ENCODE peak calls at places on chromosomes 1 and 21, in nine cellular contexts. One of them, this sample, is unnamed.

GRCh38 chr1:236534164-236534651 is 10.4 kb downstream of the LGALS8 start:
- DNase-seq in fibroblast of mammary gland: peak
- DNase-seq in AG04449: no peak
- DNase-seq in hepatocyte: no peak
- DNase-seq in spleen: no peak
- DNase-seq in IMR-90: peak
- DNase-seq in cardiac fibroblast: peak
- DNase-seq in small intestine: no peak
- DNase-seq in SK-N-SH: no peak
- DNase-seq in this sample: peak

GRCh38 chr1:227077783-227078182 is 137.7 kb downstream of the COQ8A start:
- DNase-seq in fibroblast of mammary gland: no peak
- DNase-seq in AG04449: no peak
- DNase-seq in hepatocyte: no peak
- DNase-seq in spleen: no peak
- DNase-seq in IMR-90: no peak
- DNase-seq in cardiac fibroblast: no peak
- DNase-seq in small intestine: no peak
- DNase-seq in SK-N-SH: no peak
- DNase-seq in this sample: no peak

GRCh38 chr1:28123461-28123961 is 35.1 kb upstream of the EYA3 start:
- DNase-seq in fibroblast of mammary gland: peak
- DNase-seq in AG04449: no peak
- DNase-seq in hepatocyte: no peak
- DNase-seq in spleen: no peak
- DNase-seq in IMR-90: peak
- DNase-seq in cardiac fibroblast: peak
- DNase-seq in small intestine: no peak
- DNase-seq in SK-N-SH: no peak
- DNase-seq in this sample: peak

GRCh38 chr1:202848191-202848542 is 37.4 kb downstream of the PCAT6 start:
- DNase-seq in fibroblast of mammary gland: no peak
- DNase-seq in AG04449: no peak
- DNase-seq in hepatocyte: no peak
- DNase-seq in spleen: no peak
- DNase-seq in IMR-90: peak
- DNase-seq in cardiac fibroblast: no peak
- DNase-seq in small intestine: no peak
- DNase-seq in SK-N-SH: no peak
- DNase-seq in this sample: peak

GRCh38 chr1:165828103-165828558 is 717 bp downstream of the UCK2 start:
- DNase-seq in fibroblast of mammary gland: peak
- DNase-seq in AG04449: no peak
- DNase-seq in hepatocyte: peak
- DNase-seq in spleen: peak
- DNase-seq in IMR-90: peak
- DNase-seq in cardiac fibroblast: peak
- DNase-seq in small intestine: peak
- DNase-seq in SK-N-SH: peak
- DNase-seq in this sample: peak

GRCh38 chr1:154157520-154158306 is 2.8 kb upstream of the NUP210L start:
- DNase-seq in fibroblast of mammary gland: peak
- DNase-seq in AG04449: no peak
- DNase-seq in hepatocyte: peak
- DNase-seq in spleen: no peak
- DNase-seq in IMR-90: peak
- DNase-seq in cardiac fibroblast: peak
- DNase-seq in small intestine: peak
- DNase-seq in SK-N-SH: no peak
- DNase-seq in this sample: peak

GRCh38 chr1:175297291-175297690 is 104.7 kb upstream of the KIAA0040 start:
- DNase-seq in fibroblast of mammary gland: no peak
- DNase-seq in AG04449: no peak
- DNase-seq in hepatocyte: no peak
- DNase-seq in spleen: no peak
- DNase-seq in IMR-90: no peak
- DNase-seq in cardiac fibroblast: no peak
- DNase-seq in small intestine: no peak
- DNase-seq in SK-N-SH: no peak
- DNase-seq in this sample: no peak

GRCh38 chr1:111506561-111506960 is 3.1 kb upstream of the ADORA3 start:
- DNase-seq in fibroblast of mammary gland: no peak
- DNase-seq in AG04449: no peak
- DNase-seq in hepatocyte: no peak
- DNase-seq in spleen: no peak
- DNase-seq in IMR-90: no peak
- DNase-seq in cardiac fibroblast: no peak
- DNase-seq in small intestine: no peak
- DNase-seq in SK-N-SH: no peak
- DNase-seq in this sample: no peak

GRCh38 chr21:31554511-31555022 is 104.9 kb upstream of the SOD1 start:
- DNase-seq in fibroblast of mammary gland: peak
- DNase-seq in AG04449: no peak
- DNase-seq in hepatocyte: no peak
- DNase-seq in spleen: no peak
- DNase-seq in IMR-90: peak
- DNase-seq in cardiac fibroblast: peak
- DNase-seq in small intestine: no peak
- DNase-seq in SK-N-SH: no peak
- DNase-seq in this sample: peak

GRCh38 chr1:210527091-210527490 is 198.4 kb downstream of the HHAT start:
- DNase-seq in fibroblast of mammary gland: no peak
- DNase-seq in AG04449: no peak
- DNase-seq in hepatocyte: no peak
- DNase-seq in spleen: no peak
- DNase-seq in IMR-90: peak
- DNase-seq in cardiac fibroblast: no peak
- DNase-seq in small intestine: no peak
- DNase-seq in SK-N-SH: no peak
- DNase-seq in this sample: no peak

GRCh38 chr1:116763787-116764465 is 9.7 kb downstream of the CD2 start:
- DNase-seq in fibroblast of mammary gland: peak
- DNase-seq in AG04449: no peak
- DNase-seq in hepatocyte: peak
- DNase-seq in spleen: peak
- DNase-seq in IMR-90: no peak
- DNase-seq in cardiac fibroblast: peak
- DNase-seq in small intestine: peak
- DNase-seq in SK-N-SH: peak
- DNase-seq in this sample: no peak

GRCh38 chr21:34279883-34280282 is 83.9 kb upstream of the KCNE2 start:
- DNase-seq in fibroblast of mammary gland: no peak
- DNase-seq in AG04449: no peak
- DNase-seq in hepatocyte: no peak
- DNase-seq in spleen: no peak
- DNase-seq in IMR-90: no peak
- DNase-seq in cardiac fibroblast: no peak
- DNase-seq in small intestine: no peak
- DNase-seq in SK-N-SH: no peak
- DNase-seq in this sample: no peak

GRCh38 chr21:34280389-34280795 is 83.4 kb upstream of the KCNE2 start:
- DNase-seq in fibroblast of mammary gland: peak
- DNase-seq in AG04449: no peak
- DNase-seq in hepatocyte: peak
- DNase-seq in spleen: no peak
- DNase-seq in IMR-90: no peak
- DNase-seq in cardiac fibroblast: peak
- DNase-seq in small intestine: no peak
- DNase-seq in SK-N-SH: no peak
- DNase-seq in this sample: peak

GRCh38 chr21:34280987-34281386 is 82.8 kb upstream of the KCNE2 start:
- DNase-seq in fibroblast of mammary gland: peak
- DNase-seq in AG04449: no peak
- DNase-seq in hepatocyte: no peak
- DNase-seq in spleen: no peak
- DNase-seq in IMR-90: no peak
- DNase-seq in cardiac fibroblast: no peak
- DNase-seq in small intestine: no peak
- DNase-seq in SK-N-SH: no peak
- DNase-seq in this sample: no peak

GRCh38 chr21:34278451-34278850 is 85.4 kb upstream of the KCNE2 start:
- DNase-seq in fibroblast of mammary gland: no peak
- DNase-seq in AG04449: no peak
- DNase-seq in hepatocyte: no peak
- DNase-seq in spleen: no peak
- DNase-seq in IMR-90: no peak
- DNase-seq in cardiac fibroblast: no peak
- DNase-seq in small intestine: no peak
- DNase-seq in SK-N-SH: no peak
- DNase-seq in this sample: no peak

DNA sequence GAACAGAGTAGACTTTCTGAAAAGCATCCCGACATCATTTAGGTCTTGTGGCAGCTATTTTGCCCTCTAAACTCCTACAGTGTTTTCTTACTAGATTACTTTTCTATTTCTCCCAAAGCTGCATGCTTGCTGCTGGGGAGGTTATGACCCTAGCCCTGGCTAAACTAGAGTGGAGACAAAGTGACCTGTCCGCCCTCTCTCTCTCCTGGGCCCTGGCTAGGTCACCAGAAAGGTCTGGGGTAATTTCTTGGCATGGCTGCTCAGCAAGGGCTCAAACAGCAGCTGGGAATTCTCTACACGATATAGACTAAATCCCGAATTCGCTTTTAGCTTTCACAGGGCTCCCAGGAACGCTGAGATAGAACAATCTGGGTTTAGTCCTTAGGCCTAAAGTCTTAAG is 84.5 kb upstream of the KCNE2 start:
- DNase-seq in fibroblast of mammary gland: no peak
- DNase-seq in AG04449: no peak
- DNase-seq in hepatocyte: no peak
- DNase-seq in spleen: no peak
- DNase-seq in IMR-90: no peak
- DNase-seq in cardiac fibroblast: no peak
- DNase-seq in small intestine: no peak
- DNase-seq in SK-N-SH: no peak
- DNase-seq in this sample: no peak
- H3K4me3 ChIP-seq in fibroblast of mammary gland: no peak
- H3K4me3 ChIP-seq in AG04449: no peak
- H3K4me3 ChIP-seq in hepatocyte: no peak
- H3K4me3 ChIP-seq in spleen: no peak
- H3K4me3 ChIP-seq in IMR-90: no peak
- H3K4me3 ChIP-seq in cardiac fibroblast: no peak
- H3K4me3 ChIP-seq in small intestine: no peak
- H3K4me3 ChIP-seq in SK-N-SH: no peak
- H3K4me3 ChIP-seq in this sample: no peak

GRCh38 chr1:211830330-211831142 is at the start of gene LPGAT1:
- DNase-seq in fibroblast of mammary gland: peak
- DNase-seq in AG04449: no peak
- DNase-seq in hepatocyte: peak
- DNase-seq in spleen: peak
- DNase-seq in IMR-90: peak
- DNase-seq in cardiac fibroblast: peak
- DNase-seq in small intestine: peak
- DNase-seq in SK-N-SH: peak
- DNase-seq in this sample: peak

GRCh38 chr1:211830055-211830329 is 571 bp downstream of the LPGAT1 start:
- DNase-seq in fibroblast of mammary gland: no peak
- DNase-seq in AG04449: no peak
- DNase-seq in hepatocyte: no peak
- DNase-seq in spleen: no peak
- DNase-seq in IMR-90: no peak
- DNase-seq in cardiac fibroblast: peak
- DNase-seq in small intestine: no peak
- DNase-seq in SK-N-SH: no peak
- DNase-seq in this sample: no peak

GRCh38 chr1:211829343-211830054 is 1.1 kb downstream of the LPGAT1 start:
- DNase-seq in fibroblast of mammary gland: no peak
- DNase-seq in AG04449: no peak
- DNase-seq in hepatocyte: peak
- DNase-seq in spleen: peak
- DNase-seq in IMR-90: no peak
- DNase-seq in cardiac fibroblast: peak
- DNase-seq in small intestine: peak
- DNase-seq in SK-N-SH: peak
- DNase-seq in this sample: no peak

GRCh38 chr1:211825990-211826389 is 4.6 kb downstream of the LPGAT1 start:
- DNase-seq in fibroblast of mammary gland: peak
- DNase-seq in AG04449: peak
- DNase-seq in hepatocyte: no peak
- DNase-seq in spleen: no peak
- DNase-seq in IMR-90: peak
- DNase-seq in cardiac fibroblast: peak
- DNase-seq in small intestine: no peak
- DNase-seq in SK-N-SH: no peak
- DNase-seq in this sample: peak

GRCh38 chr1:211828584-211829342 is 1.8 kb downstream of the LPGAT1 start:
- DNase-seq in fibroblast of mammary gland: no peak
- DNase-seq in AG04449: no peak
- DNase-seq in hepatocyte: peak
- DNase-seq in spleen: no peak
- DNase-seq in IMR-90: peak
- DNase-seq in cardiac fibroblast: peak
- DNase-seq in small intestine: no peak
- DNase-seq in SK-N-SH: no peak
- DNase-seq in this sample: no peak
- H3K4me3 ChIP-seq in fibroblast of mammary gland: peak
- H3K4me3 ChIP-seq in AG04449: peak
- H3K4me3 ChIP-seq in hepatocyte: peak
- H3K4me3 ChIP-seq in spleen: peak
- H3K4me3 ChIP-seq in IMR-90: no peak
- H3K4me3 ChIP-seq in cardiac fibroblast: no peak
- H3K4me3 ChIP-seq in small intestine: peak
- H3K4me3 ChIP-seq in SK-N-SH: peak
- H3K4me3 ChIP-seq in this sample: peak

DNA sequence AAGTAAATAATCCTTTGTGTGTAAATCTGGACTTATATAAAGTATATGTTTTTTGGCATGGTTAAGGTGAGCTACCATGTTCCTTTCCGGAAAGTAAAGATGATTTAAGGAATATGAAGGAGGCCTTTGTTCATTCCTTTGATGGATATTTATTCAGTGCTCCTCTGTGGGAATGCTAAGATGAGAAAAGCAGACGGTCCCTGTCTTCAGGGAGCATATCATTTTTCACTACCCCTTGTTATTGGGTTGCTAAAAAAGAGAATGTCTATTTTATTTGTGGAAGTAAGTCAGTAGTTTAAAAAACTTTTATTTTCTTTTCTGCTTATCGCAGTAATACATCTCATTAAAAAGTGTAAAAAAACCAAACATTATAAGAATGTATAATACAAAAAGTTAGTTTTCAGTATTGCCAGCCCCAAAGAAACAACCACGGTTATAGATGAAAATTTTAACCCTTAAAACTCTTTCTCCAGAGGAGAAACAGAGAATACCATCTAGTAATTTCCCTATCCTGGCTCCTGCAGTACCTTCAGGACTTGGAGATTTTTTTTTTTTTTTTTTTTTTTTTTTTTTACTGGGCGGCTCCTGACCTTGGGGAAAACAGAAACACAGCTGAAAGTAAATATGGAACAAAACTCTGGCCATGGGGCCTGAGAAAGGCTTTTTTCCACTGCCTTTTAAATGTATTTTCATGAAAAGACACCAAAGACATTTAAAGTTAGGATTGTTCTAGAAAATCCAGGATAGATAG is 35.3 kb upstream of the CNN3 start:
- DNase-seq in fibroblast of mammary gland: no peak
- DNase-seq in AG04449: no peak
- DNase-seq in hepatocyte: no peak
- DNase-seq in spleen: no peak
- DNase-seq in IMR-90: no peak
- DNase-seq in cardiac fibroblast: no peak
- DNase-seq in small intestine: peak
- DNase-seq in SK-N-SH: no peak
- DNase-seq in this sample: no peak
- H3K4me3 ChIP-seq in fibroblast of mammary gland: peak
- H3K4me3 ChIP-seq in AG04449: no peak
- H3K4me3 ChIP-seq in hepatocyte: no peak
- H3K4me3 ChIP-seq in spleen: no peak
- H3K4me3 ChIP-seq in IMR-90: peak
- H3K4me3 ChIP-seq in cardiac fibroblast: no peak
- H3K4me3 ChIP-seq in small intestine: peak
- H3K4me3 ChIP-seq in SK-N-SH: no peak
- H3K4me3 ChIP-seq in this sample: no peak

GRCh38 chr1:2134604-2135307 is 59.8 kb downstream of the FAAP20 start:
- DNase-seq in fibroblast of mammary gland: no peak
- DNase-seq in AG04449: no peak
- DNase-seq in hepatocyte: peak
- DNase-seq in spleen: peak
- DNase-seq in IMR-90: no peak
- DNase-seq in cardiac fibroblast: no peak
- DNase-seq in small intestine: no peak
- DNase-seq in SK-N-SH: no peak
- DNase-seq in this sample: no peak
- H3K4me3 ChIP-seq in fibroblast of mammary gland: no peak
- H3K4me3 ChIP-seq in AG04449: no peak
- H3K4me3 ChIP-seq in hepatocyte: no peak
- H3K4me3 ChIP-seq in spleen: no peak
- H3K4me3 ChIP-seq in IMR-90: no peak
- H3K4me3 ChIP-seq in cardiac fibroblast: no peak
- H3K4me3 ChIP-seq in small intestine: no peak
- H3K4me3 ChIP-seq in SK-N-SH: no peak
- H3K4me3 ChIP-seq in this sample: no peak